ENCODE peak calls at places on chromosome 6, in four cellular contexts. X is heart left ventricle, O is tibial nerve, B is vagina. H is an unnamed sample.

GRCh38 chr6:118735320-118735719 is 83.9 kb upstream of the CEP85L start:
- DNase-seq in O (no peak), X (no peak), B (no peak), H (no peak)

GRCh38 chr6:31399589-31400466 is 3.6 kb upstream of the MICA start:
- DNase-seq in O (peak; percentile 86), B (no peak), X (peak; percentile 97), H (peak; percentile 99)

GRCh38 chr6:68637782-68638181 is 2.7 kb downstream of the ADGRB3 start:
- DNase-seq in B (no peak), O (no peak), X (no peak), H (no peak)

GRCh38 chr6:100099189-100100074 is 105.4 kb upstream of the MCHR2 start:
- DNase-seq in X (no peak), B (no peak), O (no peak), H (no peak)

GRCh38 chr6:112216699-112217551 is 37.4 kb downstream of the LAMA4 start:
- DNase-seq in B (no peak), O (no peak), X (no peak), H (no peak)

GRCh38 chr6:109237082-109237985 is 142.0 kb downstream of the CEP57L1 start:
- DNase-seq in B (no peak), X (no peak), O (no peak), H (no peak)

GRCh38 chr6:74606488-74607135 is 599.2 kb downstream of the COL12A1 start:
- DNase-seq in B (no peak), X (no peak), O (no peak), H (no peak)

GRCh38 chr6:135280375-135281136 is 99.4 kb downstream of the MYB start:
- DNase-seq in X (peak; percentile 35), B (no peak), O (no peak), H (no peak)

GRCh38 chr6:119501798-119502483 is 152.4 kb upstream of the MAN1A1 start:
- DNase-seq in X (no peak), B (no peak), O (no peak), H (no peak)

GRCh38 chr6:73504160-73504559 is 16.7 kb downstream of the EEF1A1 start:
- DNase-seq in X (no peak), B (no peak), O (no peak), H (no peak)

GRCh38 chr6:63491104-63491503 is 81.2 kb upstream of the LOC128125822 start:
- DNase-seq in O (no peak), B (no peak), X (no peak), H (no peak)

GRCh38 chr6:116011520-116011919 is 49.2 kb downstream of the FRK start:
- DNase-seq in X (no peak), B (no peak), O (no peak), H (no peak)

DNA sequence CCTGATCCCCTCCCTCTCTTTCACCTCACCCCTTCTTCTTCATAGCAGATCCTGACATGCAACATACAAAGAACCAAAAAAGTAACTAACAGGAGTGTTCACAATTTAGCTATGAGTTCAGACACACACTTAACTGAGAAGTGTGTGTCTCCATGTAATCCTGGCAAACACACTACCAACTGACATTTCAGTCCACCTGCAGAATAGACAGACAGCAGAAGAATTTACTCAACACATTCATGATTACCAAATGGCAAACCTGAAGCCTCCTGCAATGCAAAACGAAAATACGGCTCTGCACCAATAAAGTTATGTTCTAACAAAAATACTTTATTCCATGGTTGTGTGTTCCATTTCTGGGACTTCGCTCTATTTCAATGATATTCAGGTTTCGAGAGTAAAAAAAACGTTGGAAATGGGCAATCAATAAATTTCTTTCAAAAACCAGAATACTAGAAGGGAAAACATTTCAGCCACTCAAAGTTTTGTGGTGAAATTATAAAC is 2.6 kb downstream of the BACH2 start:
- DNase-seq in X (no peak), O (no peak), B (no peak), H (no peak)
- H3K4me3 ChIP-seq in X (peak overlapping the region; percentile 91), O (no peak overlapping the region), B (no peak overlapping the region), H (no peak overlapping the region)

GRCh38 chr6:121441477-121441876 is 6.0 kb downstream of the GJA1 start:
- DNase-seq in X (no peak), B (no peak), O (no peak), H (no peak)
- TF ChIP-seq POLR2A in X (no peak), B (no peak), O (no peak), H (no peak)

GRCh38 chr6:28769626-28770402 is 154.0 kb downstream of the TRIM27 start:
- DNase-seq in B (no peak), X (no peak), O (no peak), H (no peak)
- H3K4me3 ChIP-seq in B (no peak overlapping the region), X (no peak overlapping the region), O (no peak overlapping the region), H (no peak overlapping the region)

GRCh38 chr6:37171970-37172812 is 2.2 kb downstream of the PIM1 start:
- DNase-seq in X (peak; percentile 83), B (no peak), O (peak; percentile 87), H (peak; percentile 97)
- TF ChIP-seq POLR2A in X (no peak), B (peak; percentile 20), O (no peak), H (no peak)

GRCh38 chr6:13375360-13375878 is 47.1 kb upstream of the TBC1D7 start:
- DNase-seq in X (no peak), O (no peak), B (no peak), H (no peak)
- H3K4me3 ChIP-seq in X (no peak overlapping the region), O (no peak overlapping the region), B (no peak overlapping the region), H (no peak overlapping the region)

GRCh38 chr6:33204415-33205171 is at the start of gene HSD17B8:
- DNase-seq in B (no peak), X (peak; percentile 97), O (peak; percentile 94), H (peak; percentile 94)
- TF ChIP-seq POLR2A in B (peak; percentile 15), X (no peak), O (peak; percentile 63), H (no peak)

GRCh38 chr6:161273752-161274487 is at the start of gene AGPAT4:
- DNase-seq in O (peak; percentile 22), B (no peak), X (peak; percentile 64), H (peak; percentile 79)

GRCh38 chr6:161272600-161273355 is 1.1 kb downstream of the AGPAT4 start:
- DNase-seq in X (no peak), B (no peak), O (no peak), H (no peak)

GRCh38 chr6:161273356-161273751 is 507 bp downstream of the AGPAT4 start:
- DNase-seq in O (no peak), B (no peak), X (peak; percentile 26), H (no peak)

GRCh38 chr6:161276605-161277155 is 2.8 kb upstream of the AGPAT4 start:
- DNase-seq in O (no peak), B (no peak), X (no peak), H (no peak)

DNA sequence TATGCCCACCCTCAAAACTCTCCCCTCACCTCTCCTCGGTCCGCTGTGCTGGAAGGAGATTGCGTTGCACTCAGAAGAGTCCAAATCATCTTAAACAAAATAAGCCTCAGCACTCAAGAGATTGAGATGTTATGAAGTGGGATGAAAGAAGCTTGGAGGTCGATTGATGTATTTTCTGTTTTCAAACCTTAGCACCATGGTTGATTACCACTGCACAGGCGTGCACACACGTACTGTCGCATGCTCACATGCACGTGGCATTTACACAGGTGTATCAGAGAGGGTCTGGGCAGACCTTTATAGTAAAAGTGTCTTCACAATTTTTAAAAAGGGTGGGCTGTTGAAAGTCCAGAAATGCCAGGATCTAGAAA is 612 bp upstream of the AGPAT4 start:
- DNase-seq in X (no peak), B (no peak), O (no peak), H (no peak)
- H3K4me3 ChIP-seq in X (peak overlapping the region; percentile 71), B (peak overlapping the region; percentile 67), O (peak overlapping the region; percentile 52), H (peak overlapping the region; percentile 2)

GRCh38 chr6:57177545-57178225 is 5.6 kb downstream of the BAG2 start:
- DNase-seq in B (no peak), O (peak; percentile 40), X (peak; percentile 55), H (peak; percentile 64)

GRCh38 chr6:57173056-57173885 is 1.1 kb downstream of the BAG2 start:
- DNase-seq in B (no peak), O (no peak), X (no peak), H (no peak)

GRCh38 chr6:57172136-57173055 is at the start of gene BAG2:
- DNase-seq in X (peak; percentile 93), O (peak; percentile 70), B (no peak), H (peak; percentile 97)

GRCh38 chr6:57174511-57174907 is 2.4 kb downstream of the BAG2 start:
- DNase-seq in X (no peak), O (no peak), B (no peak), H (no peak)

GRCh38 chr6:57173886-57174510 is 1.9 kb downstream of the BAG2 start:
- DNase-seq in B (no peak), X (no peak), O (no peak), H (no peak)
- TF ChIP-seq POLR2A in B (peak; percentile 16), X (no peak), O (no peak), H (no peak)